ENCODE peak calls at places on chromosome 21, in seven cellular contexts. I, U, E, G, W, F and R are unnamed samples. For H3K4me1, the result is how much of the 10 kb centered on the place peaks cover.

GRCh38 chr21:31108969-31109368 is 70.7 kb upstream of the KRTAP19-8 start:
- DNase-seq in I (no peak), U (peak), E (no peak), G (peak), W (no peak), F (no peak), R (no peak)

GRCh38 chr21:26769613-26770188 is 75.5 kb downstream of the ADAMTS1 start:
- DNase-seq in I (no peak), U (peak), E (no peak), G (no peak), W (no peak), F (no peak), R (no peak)

GRCh38 chr21:26140185-26140584 is 30.4 kb downstream of the APP start:
- DNase-seq in I (peak), U (no peak), E (peak), G (no peak), W (no peak), F (peak), R (peak)

GRCh38 chr21:15564907-15565306 is 164.9 kb upstream of the USP25 start:
- DNase-seq in I (no peak), U (no peak), E (no peak), G (no peak), W (no peak), F (no peak), R (no peak)

GRCh38 chr21:31509108-31510017 is 150.1 kb upstream of the SOD1 start:
- DNase-seq in I (peak), U (peak), E (no peak), G (peak), W (no peak), F (no peak), R (no peak)

GRCh38 chr21:32921632-32922230 is 104.0 kb upstream of the OLIG2 start:
- DNase-seq in I (no peak), U (peak), E (no peak), G (peak), W (peak), F (no peak), R (no peak)

GRCh38 chr21:37861561-37861960 is 54.7 kb downstream of the KCNJ6 start:
- DNase-seq in I (no peak), U (no peak), E (no peak), G (no peak), W (no peak), F (no peak), R (no peak)

GRCh38 chr21:14260459-14260764 is 44.5 kb downstream of the RBM11 start:
- DNase-seq in I (no peak), U (no peak), E (no peak), G (no peak), W (no peak), F (no peak), R (no peak)

GRCh38 chr21:31781737-31782136 is 49.8 kb upstream of the SCAF4 start:
- DNase-seq in I (no peak), U (no peak), E (no peak), G (no peak), W (no peak), F (peak), R (no peak)

GRCh38 chr21:37176716-37177115 is 90.4 kb downstream of the VPS26C start:
- DNase-seq in I (peak), U (peak), E (no peak), G (no peak), W (no peak), F (no peak), R (no peak)

GRCh38 chr21:27743971-27744564 is 777.2 kb upstream of the ADAMTS5 start:
- DNase-seq in I (no peak), U (no peak), E (no peak), G (no peak), W (no peak), F (peak), R (no peak)

GRCh38 chr21:31110430-31110829 is 72.2 kb upstream of the KRTAP19-8 start:
- DNase-seq in I (no peak), U (no peak), E (no peak), G (no peak), W (no peak), F (no peak), R (no peak)

GRCh38 chr21:44929242-44929798 is 8.6 kb upstream of the ITGB2 start:
- DNase-seq in I (no peak), U (no peak), E (peak), G (no peak), W (peak), F (no peak), R (no peak)
- H3K4me1 ChIP-seq in I (half or more), U (under half), E (under half), G (under half), W (half or more), F (under half), R (half or more)

GRCh38 chr21:45014747-45015468 is 59.5 kb upstream of the ADARB1 start:
- DNase-seq in I (no peak), U (no peak), E (no peak), G (no peak), W (peak), F (no peak), R (peak)
- H3K4me1 ChIP-seq in I (under half), U (under half), E (under half), G (under half), W (under half), F (under half), R (half or more)

DNA sequence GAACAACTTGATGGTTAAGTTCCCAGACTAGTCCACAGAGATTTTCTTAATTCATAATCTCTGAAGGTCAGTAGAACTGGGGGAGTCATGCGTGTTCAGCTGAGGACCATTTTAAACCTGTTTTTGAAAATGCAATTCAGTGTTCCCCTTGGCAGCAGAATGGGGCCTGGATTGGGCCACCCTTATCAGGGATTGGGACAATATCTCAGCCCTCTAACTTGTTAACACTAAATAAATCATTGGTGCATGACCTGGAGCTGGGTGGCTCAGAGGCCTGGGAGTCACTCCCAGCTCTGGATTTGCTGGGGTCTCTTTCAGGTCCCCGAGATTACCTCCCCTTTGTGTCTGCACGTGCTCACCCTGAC is 55.3 kb downstream of the MRPS6 start:
- DNase-seq in I (no peak), U (no peak), E (no peak), G (no peak), W (no peak), F (peak), R (peak)
- H3K4me1 ChIP-seq in I (under half), U (half or more), E (half or more), G (under half), W (under half), F (under half), R (under half)

DNA sequence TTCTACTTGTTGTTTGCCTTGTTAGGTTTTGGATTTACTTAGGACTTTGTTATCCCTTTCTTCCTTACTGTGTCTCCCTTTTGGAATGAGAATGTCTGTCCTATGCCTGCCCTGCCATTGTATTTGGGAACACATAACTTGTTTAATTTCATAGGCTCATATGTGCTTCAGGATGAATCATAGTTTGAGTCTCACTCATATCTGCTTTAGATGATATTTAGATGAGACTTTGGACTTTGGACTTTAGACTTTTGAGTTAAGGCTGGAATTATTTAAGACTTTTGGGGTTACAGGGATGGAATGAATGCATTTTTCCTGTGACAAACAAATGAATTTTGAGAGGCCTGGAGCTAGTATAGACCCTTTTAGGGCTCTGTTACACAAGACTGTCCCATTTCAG is 33.4 kb downstream of the PSMG1 start:
- DNase-seq in I (no peak), U (no peak), E (no peak), G (no peak), W (no peak), F (no peak), R (no peak)
- H3K4me1 ChIP-seq in I (under half), U (under half), E (under half), G (under half), W (under half), F (under half), R (under half)

DNA sequence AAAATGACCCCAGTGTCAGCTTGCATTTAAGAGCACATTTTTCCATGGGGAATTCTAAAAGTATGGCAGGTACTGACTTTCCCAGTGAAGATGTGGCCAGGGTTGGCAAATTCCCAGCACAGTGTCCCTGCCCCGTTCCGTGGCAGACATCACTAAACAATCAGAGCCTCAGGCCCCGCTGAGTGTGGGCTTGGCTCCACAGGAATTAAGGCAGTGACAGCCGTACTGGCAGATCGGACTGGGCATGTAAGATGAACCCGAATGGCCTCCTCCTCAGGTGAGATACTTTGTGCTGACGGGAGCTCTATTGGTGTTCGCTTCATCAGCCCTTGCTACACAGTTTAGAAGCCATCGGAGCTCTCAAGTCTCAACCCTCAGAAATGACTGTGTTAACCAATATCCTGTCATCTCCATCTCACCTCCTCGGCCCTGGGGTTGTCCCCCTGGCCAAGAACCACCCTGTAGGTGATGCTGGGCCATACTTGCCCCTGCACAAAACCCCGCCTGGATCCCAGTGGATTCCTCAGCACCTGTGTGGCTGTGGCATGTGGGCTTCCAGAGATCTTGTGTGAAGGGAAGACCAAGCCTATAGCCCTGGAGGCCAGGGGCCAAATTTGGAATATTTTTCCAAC is 29.0 kb upstream of the ABCG1 start:
- DNase-seq in I (no peak), U (no peak), E (no peak), G (no peak), W (no peak), F (no peak), R (no peak)
- H3K4me1 ChIP-seq in I (under half), U (under half), E (under half), G (under half), W (half or more), F (under half), R (under half)

GRCh38 chr21:45407629-45408247 is 2.8 kb downstream of the COL18A1 start:
- DNase-seq in I (peak), U (no peak), E (peak), G (no peak), W (peak), F (peak), R (peak)

GRCh38 chr21:45406801-45407628 is 2.0 kb downstream of the COL18A1 start:
- DNase-seq in I (no peak), U (peak), E (peak), G (peak), W (peak), F (peak), R (no peak)

GRCh38 chr21:45404726-45405270 is at the start of gene COL18A1:
- DNase-seq in I (no peak), U (peak), E (peak), G (no peak), W (peak), F (peak), R (no peak)

GRCh38 chr21:45405271-45405818 is 380 bp downstream of the COL18A1 start:
- DNase-seq in I (no peak), U (no peak), E (peak), G (no peak), W (peak), F (peak), R (peak)

GRCh38 chr21:45405819-45406762 is 1.1 kb downstream of the COL18A1 start:
- DNase-seq in I (peak), U (peak), E (peak), G (no peak), W (peak), F (peak), R (no peak)
- H3K4me1 ChIP-seq in I (under half), U (under half), E (under half), G (under half), W (under half), F (under half), R (half or more)

GRCh38 chr21:43731476-43731875 is 12.5 kb downstream of the PDXK start:
- DNase-seq in I (no peak), U (no peak), E (no peak), G (no peak), W (no peak), F (no peak), R (no peak)
- H3K4me1 ChIP-seq in I (under half), U (under half), E (under half), G (under half), W (half or more), F (under half), R (half or more)